ENCODE peak calls at places on chromosomes 7 and 10, in five cellular contexts. J is CD8-positive, alpha-beta T cell; N is endothelial cell of umbilical vein; C is A549; U is heart right ventricle. G is an unnamed sample.

GRCh38 chr7:29146888-29147609 is 712 bp upstream of the CPVL start:
- DNase-seq in N (no peak), C (no peak), J (no peak), U (peak; percentile 72), G (no peak)

GRCh38 chr10:131841131-131841661 is 59.6 kb upstream of the PPP2R2D start:
- DNase-seq in U (no peak), C (no peak), J (no peak), N (no peak), G (no peak)

GRCh38 chr7:116797611-116798010 is 64.8 kb upstream of the CAPZA2 start:
- DNase-seq in N (peak; percentile 46), C (no peak), U (peak; percentile 19), J (no peak), G (no peak)

GRCh38 chr7:112421666-112422486 is 28.4 kb upstream of the IFRD1 start:
- DNase-seq in C (peak; percentile 16), J (no peak), N (no peak), U (no peak), G (no peak)

GRCh38 chr7:3846738-3847137 is 545.7 kb downstream of the SDK1 start:
- DNase-seq in C (no peak), U (no peak), J (no peak), N (no peak), G (no peak)

GRCh38 chr10:11218395-11218794 is 200.7 kb downstream of the CELF2 start:
- DNase-seq in N (no peak), U (no peak), C (no peak), J (no peak), G (no peak)

GRCh38 chr10:60535427-60535826 is 145.8 kb upstream of the ANK3 start:
- DNase-seq in N (no peak), C (no peak), J (no peak), U (no peak), G (no peak)

GRCh38 chr10:43093423-43094090 is 16.7 kb downstream of the RET start:
- DNase-seq in C (peak; percentile 24), N (no peak), J (no peak), U (no peak), G (no peak)

GRCh38 chr10:91424016-91424415 is 13.9 kb downstream of the HECTD2 start:
- DNase-seq in J (no peak), U (no peak), C (no peak), N (no peak), G (no peak)

GRCh38 chr7:50379082-50379481 is 71.1 kb downstream of the FIGNL1 start:
- DNase-seq in C (no peak), N (no peak), U (no peak), J (no peak), G (no peak)

GRCh38 chr10:14681305-14681704 is 93.4 kb downstream of the FAM107B start:
- DNase-seq in U (no peak), N (no peak), J (no peak), C (no peak), G (no peak)

GRCh38 chr7:23654508-23654907 is 25.5 kb upstream of the FAM221A start:
- DNase-seq in U (no peak), C (peak; percentile 55), J (no peak), N (peak; percentile 35), G (peak; percentile 2)

GRCh38 chr10:30114401-30114800 is 55.0 kb upstream of the JCAD start:
- DNase-seq in U (no peak), N (peak; percentile 16), J (no peak), C (no peak), G (no peak)

GRCh38 chr7:138395763-138396162 is 64.3 kb upstream of the TRIM24 start:
- DNase-seq in C (no peak), N (no peak), J (no peak), U (no peak), G (no peak)

GRCh38 chr7:30134523-30135270 is at the start of gene MTURN:
- DNase-seq in N (peak; percentile 75), J (peak; percentile 80), U (peak; percentile 86), C (peak; percentile 84), G (no peak)

GRCh38 chr7:148849393-148850098 is 34.5 kb downstream of the EZH2 start:
- DNase-seq in U (no peak), J (no peak), C (no peak), N (no peak), G (peak; percentile 31)

GRCh38 chr10:12455774-12456173 is 106.4 kb downstream of the CAMK1D start:
- DNase-seq in J (no peak), U (no peak), C (peak; percentile 22), N (peak; percentile 45), G (no peak)

GRCh38 chr7:38615665-38616064 is 15.5 kb downstream of the AMPH start:
- DNase-seq in N (no peak), C (no peak), U (no peak), J (no peak), G (no peak)

GRCh38 chr10:89978081-89978480 is 276.7 kb downstream of the KIF20B start:
- DNase-seq in U (no peak), J (no peak), C (no peak), N (no peak), G (no peak)

GRCh38 chr10:3829193-3830050 is 44.4 kb upstream of the KLF6 start:
- DNase-seq in N (no peak), U (no peak), C (no peak), J (no peak), G (no peak)

GRCh38 chr10:89163265-89163995 is 43.7 kb downstream of the CH25H start:
- DNase-seq in N (no peak), U (peak; percentile 26), J (peak; percentile 11), C (no peak), G (no peak)

GRCh38 chr7:91240546-91240945 is 23.7 kb upstream of the FZD1 start:
- DNase-seq in C (no peak), N (no peak), U (no peak), J (no peak), G (no peak)

GRCh38 chr10:132334883-132335188 is 2.8 kb downstream of the LRRC27 start:
- DNase-seq in J (no peak), C (no peak), U (no peak), N (no peak), G (no peak)

GRCh38 chr10:102241037-102241443 is 272 bp downstream of the PITX3 start:
- DNase-seq in U (no peak), J (no peak), N (no peak), C (no peak), G (no peak)

GRCh38 chr7:33050425-33051318 is 11.9 kb downstream of the NT5C3A start:
- DNase-seq in N (peak; percentile 84), U (no peak), J (no peak), C (peak; percentile 52), G (no peak)
- H3K4me3 ChIP-seq in N (no peak overlapping the region), U (no peak overlapping the region), J (no peak overlapping the region), C (no peak overlapping the region), G (no peak overlapping the region)

GRCh38 chr10:86524225-86524982 is 2.8 kb upstream of the WAPL start:
- DNase-seq in U (no peak), N (no peak), J (no peak), C (no peak), G (no peak)

GRCh38 chr10:86522385-86522855 is 828 bp upstream of the WAPL start:
- DNase-seq in N (no peak), J (no peak), C (no peak), U (no peak), G (no peak)

GRCh38 chr10:86520871-86521619 is 547 bp downstream of the WAPL start:
- DNase-seq in J (peak; percentile 13), N (peak; percentile 41), C (peak; percentile 70), U (peak; percentile 47), G (no peak)

GRCh38 chr10:86523348-86523747 is 1.8 kb upstream of the WAPL start:
- DNase-seq in J (no peak), U (no peak), N (no peak), C (peak; percentile 50), G (no peak)

DNA sequence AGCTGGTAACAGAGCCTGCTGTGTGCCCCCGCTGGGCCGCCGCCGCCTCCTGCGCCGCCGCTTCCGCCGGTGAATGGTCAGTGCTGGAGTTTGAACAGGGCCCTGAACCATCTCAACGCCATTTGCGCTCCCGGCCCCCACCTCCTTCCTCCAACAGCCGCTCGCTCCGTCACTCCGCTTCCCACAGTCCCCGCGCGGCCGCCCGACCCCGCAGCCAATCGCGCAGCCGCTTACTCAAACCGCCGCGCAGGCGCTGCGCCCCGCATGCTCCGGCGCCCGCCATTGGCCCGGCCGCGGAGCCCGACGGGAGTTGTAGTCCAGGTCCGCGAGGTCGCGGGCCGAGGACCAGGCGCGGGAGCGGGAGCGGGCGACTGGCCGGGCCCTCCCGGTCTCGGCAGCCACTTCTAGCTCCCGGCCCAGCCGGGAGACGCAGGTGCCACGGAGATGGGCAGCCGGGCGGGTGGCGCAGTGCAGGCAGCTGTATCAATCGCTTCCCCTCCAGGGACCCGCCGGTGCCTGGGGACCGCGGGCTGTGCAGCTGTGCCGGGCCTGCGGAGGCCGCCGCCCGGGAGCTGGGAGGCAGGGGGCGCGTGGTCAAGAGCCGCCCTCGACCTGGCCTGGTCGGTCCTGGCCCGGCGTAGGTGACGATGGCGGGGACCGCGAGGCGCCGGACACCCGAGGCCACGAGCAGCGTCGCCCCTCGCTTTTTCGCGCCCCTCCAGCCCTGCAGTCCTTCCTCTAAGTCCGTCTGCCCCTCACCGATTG is at the start of gene WAPL:
- DNase-seq in U (peak; percentile 96), N (peak; percentile 96), J (peak; percentile 91), C (peak; percentile 95), G (peak; percentile 62)
- TF ChIP-seq CTCF in U (no peak), N (no peak), J (no peak), C (no peak), G (no peak)

DNA sequence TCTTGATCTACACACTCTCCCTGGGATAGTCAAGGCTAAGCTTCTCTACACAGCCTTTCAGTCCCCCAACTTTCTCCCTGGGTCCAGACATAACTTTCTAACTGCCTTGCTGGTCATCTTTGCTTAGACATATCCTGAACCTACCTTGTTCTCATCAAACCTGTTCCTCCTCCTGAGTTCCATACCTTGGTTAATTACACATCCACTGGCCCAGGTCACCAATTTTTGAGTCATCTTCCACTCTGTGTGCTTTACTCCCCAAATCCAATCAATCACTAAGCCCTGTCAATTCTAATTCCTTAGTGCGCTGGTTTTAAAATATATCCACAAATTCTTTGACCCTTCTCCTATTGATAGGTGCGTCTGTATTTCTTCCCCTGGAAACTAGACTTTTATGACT is 107.0 kb downstream of the EVX1 start:
- DNase-seq in C (no peak), N (no peak), J (no peak), U (no peak), G (no peak)
- H3K4me3 ChIP-seq in C (no peak overlapping the region), N (no peak overlapping the region), J (no peak overlapping the region), U (no peak overlapping the region), G (no peak overlapping the region)

GRCh38 chr10:24723788-24724380 is at the start of gene ARHGAP21:
- DNase-seq in C (peak; percentile 66), N (peak; percentile 73), U (peak; percentile 78), J (peak; percentile 22), G (no peak)

GRCh38 chr10:24730811-24731210 is 7.1 kb upstream of the ARHGAP21 start:
- DNase-seq in J (no peak), U (no peak), N (no peak), C (no peak), G (no peak)

GRCh38 chr10:24724381-24725228 is 918 bp upstream of the ARHGAP21 start:
- DNase-seq in N (peak; percentile 97), C (peak; percentile 97), J (peak; percentile 96), U (peak; percentile 98), G (peak; percentile 93)

GRCh38 chr10:24726626-24727025 is 2.9 kb upstream of the ARHGAP21 start:
- DNase-seq in N (no peak), U (no peak), J (no peak), C (no peak), G (no peak)

DNA sequence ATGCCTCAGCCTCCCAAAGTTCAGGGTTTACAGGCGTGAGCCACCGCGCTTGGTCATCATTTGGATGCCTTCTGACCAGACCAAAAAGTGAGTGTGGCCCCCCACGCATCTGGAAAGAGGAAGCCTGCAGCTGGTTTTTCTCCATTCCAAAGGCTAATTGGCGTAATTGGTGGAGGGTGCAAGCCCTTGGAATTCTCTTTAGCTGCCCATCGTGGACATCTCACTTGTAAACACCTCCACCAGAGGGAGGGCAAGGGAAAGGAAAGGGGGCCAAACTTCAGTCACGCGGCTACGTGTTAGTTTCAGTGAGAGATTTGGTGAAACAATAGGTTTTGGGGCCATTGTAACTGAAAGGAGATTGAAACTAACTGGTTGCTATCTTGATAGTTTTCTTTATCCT is 4.1 kb upstream of the ARHGAP21 start:
- DNase-seq in J (no peak), N (no peak), U (no peak), C (peak; percentile 37), G (no peak)
- TF ChIP-seq CTCF in J (no peak), N (peak; percentile 8), U (no peak), C (peak; percentile 23), G (peak; percentile 48)

G was measured in retinal pigment epithelial cell.